ENCODE peak calls at places on chromosome 18, in nine cellular contexts. I, K, X, C, B, H, O, G and M are unnamed samples.

GRCh38 chr18:22279741-22280452 is 110.5 kb downstream of the GATA6 start:
- DNase-seq in I (no peak), K (no peak), X (no peak), C (no peak), B (no peak), H (no peak), O (no peak), G (peak), M (peak)

GRCh38 chr18:61635901-61636528 is 256.8 kb downstream of the RNF152 start:
- DNase-seq in I (no peak), K (peak), X (peak), C (peak), B (peak), H (peak), O (peak), G (peak), M (peak)

GRCh38 chr18:26157326-26157725 is 23.7 kb downstream of the PSMA8 start:
- DNase-seq in I (no peak), K (no peak), X (no peak), C (no peak), B (no peak), H (no peak), O (no peak), G (no peak), M (no peak)

GRCh38 chr18:48832961-48833700 is 117.6 kb downstream of the SMAD7 start:
- DNase-seq in I (peak), K (peak), X (peak), C (no peak), B (peak), H (no peak), O (peak), G (no peak), M (peak)

GRCh38 chr18:50410894-50411293 is 36.0 kb downstream of the SKA1 start:
- DNase-seq in I (no peak), K (no peak), X (peak), C (no peak), B (peak), H (no peak), O (no peak), G (peak), M (peak)

GRCh38 chr18:48548404-48548771 is 9.6 kb downstream of the CTIF start:
- DNase-seq in I (no peak), K (no peak), X (peak), C (no peak), B (peak), H (no peak), O (peak), G (no peak), M (peak)

GRCh38 chr18:55491606-55492005 is 96.4 kb downstream of the TCF4 start:
- DNase-seq in I (no peak), K (no peak), X (no peak), C (no peak), B (no peak), H (no peak), O (no peak), G (no peak), M (no peak)

GRCh38 chr18:59837586-59837985 is 62.2 kb upstream of the PMAIP1 start:
- DNase-seq in I (no peak), K (peak), X (peak), C (no peak), B (peak), H (peak), O (no peak), G (peak), M (peak)

GRCh38 chr18:79300382-79300781 is 95.3 kb upstream of the NFATC1 start:
- DNase-seq in I (no peak), K (no peak), X (no peak), C (no peak), B (no peak), H (no peak), O (no peak), G (no peak), M (no peak)

GRCh38 chr18:25056456-25056855 is 295.5 kb downstream of the ZNF521 start:
- DNase-seq in I (no peak), K (no peak), X (no peak), C (no peak), B (no peak), H (no peak), O (no peak), G (no peak), M (no peak)

GRCh38 chr18:26869640-26870039 is 4.1 kb upstream of the AQP4 start:
- DNase-seq in I (no peak), K (no peak), X (no peak), C (no peak), B (no peak), H (no peak), O (no peak), G (no peak), M (no peak)

GRCh38 chr18:2657788-2658458 is 2.4 kb downstream of the SMCHD1 start:
- DNase-seq in I (no peak), K (no peak), X (peak), C (no peak), B (peak), H (no peak), O (no peak), G (no peak), M (peak)

GRCh38 chr18:23844991-23845680 is 155.9 kb downstream of the LAMA3 start:
- DNase-seq in I (no peak), K (peak), X (peak), C (no peak), B (no peak), H (no peak), O (no peak), G (no peak), M (no peak)

GRCh38 chr18:76255070-76255683 is 239.9 kb downstream of the ZNF516 start:
- DNase-seq in I (no peak), K (no peak), X (no peak), C (no peak), B (no peak), H (no peak), O (no peak), G (no peak), M (peak)

GRCh38 chr18:76256897-76257500 is 238.0 kb downstream of the ZNF516 start:
- DNase-seq in I (no peak), K (peak), X (peak), C (no peak), B (peak), H (no peak), O (no peak), G (peak), M (peak)

GRCh38 chr18:76251691-76252090 is 243.4 kb downstream of the ZNF516 start:
- DNase-seq in I (no peak), K (no peak), X (no peak), C (no peak), B (no peak), H (no peak), O (no peak), G (no peak), M (no peak)

GRCh38 chr18:76258209-76258608 is 236.8 kb downstream of the ZNF516 start:
- DNase-seq in I (no peak), K (no peak), X (peak), C (no peak), B (no peak), H (no peak), O (no peak), G (no peak), M (no peak)

DNA sequence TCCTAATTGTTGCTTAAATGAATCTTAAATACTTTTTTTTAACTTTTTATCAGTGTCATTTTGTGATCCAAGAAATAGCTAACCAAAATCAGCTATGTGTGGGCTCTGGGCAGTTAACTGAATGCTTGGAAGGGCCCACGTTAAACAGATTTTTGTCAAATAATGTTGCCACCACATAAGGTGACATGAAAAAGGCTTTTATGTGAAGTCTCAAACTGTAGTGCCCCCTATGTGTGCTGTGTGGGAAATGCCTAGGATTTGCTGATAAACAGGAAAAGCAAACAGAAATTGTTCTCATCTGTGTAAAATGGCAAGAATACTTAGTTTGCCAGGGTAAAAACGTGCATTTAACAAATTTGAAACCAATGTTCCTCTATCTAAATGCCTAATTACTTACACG is 242.2 kb downstream of the ZNF516 start:
- DNase-seq in I (no peak), K (peak), X (peak), C (no peak), B (peak), H (no peak), O (no peak), G (no peak), M (peak)
- TF ChIP-seq CTCF in I (no peak), K (peak), X (peak), C (no peak), B (peak), H (peak), O (no peak), G (peak), M (peak)

GRCh38 chr18:72652990-72653593 is 109.0 kb upstream of the CBLN2 start:
- DNase-seq in I (no peak), K (peak), X (peak), C (no peak), B (no peak), H (peak), O (no peak), G (peak), M (no peak)
- TF ChIP-seq CTCF in I (no peak), K (peak), X (peak), C (no peak), B (no peak), H (no peak), O (no peak), G (peak), M (no peak)

DNA sequence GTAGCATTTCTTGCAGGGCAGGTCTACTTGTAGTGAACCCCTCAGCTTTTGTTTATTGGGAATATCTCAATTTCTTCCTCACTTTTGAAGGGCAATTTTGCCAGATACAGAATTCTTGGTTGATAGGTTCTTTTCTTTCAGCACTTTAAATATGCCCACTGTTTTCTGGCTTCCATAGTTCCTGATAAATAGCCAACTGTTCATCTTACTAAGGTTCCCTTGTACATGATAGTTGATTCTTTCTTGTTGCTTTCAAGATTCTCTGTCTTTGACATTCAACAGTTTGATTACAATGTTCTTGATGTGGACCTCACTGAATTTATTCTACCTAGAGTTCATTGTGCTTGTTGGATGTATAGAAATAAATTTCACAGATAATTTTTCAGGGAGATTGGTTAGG is 148.0 kb upstream of the MAPRE2 start:
- DNase-seq in I (no peak), K (no peak), X (no peak), C (no peak), B (no peak), H (no peak), O (no peak), G (no peak), M (no peak)
- TF ChIP-seq CTCF in I (no peak), K (no peak), X (no peak), C (no peak), B (no peak), H (no peak), O (no peak), G (no peak), M (no peak)

GRCh38 chr18:35379421-35379820 is 2.3 kb upstream of the ZNF396 start:
- DNase-seq in I (no peak), K (no peak), X (no peak), C (no peak), B (no peak), H (no peak), O (no peak), G (no peak), M (no peak)

GRCh38 chr18:35376393-35376741 is 770 bp downstream of the ZNF396 start:
- DNase-seq in I (no peak), K (peak), X (no peak), C (peak), B (no peak), H (peak), O (peak), G (no peak), M (no peak)

GRCh38 chr18:35376742-35377695 is at the start of gene ZNF396:
- DNase-seq in I (peak), K (peak), X (peak), C (peak), B (peak), H (peak), O (peak), G (peak), M (peak)

GRCh38 chr18:35383136-35383535 is 6.0 kb upstream of the ZNF396 start:
- DNase-seq in I (no peak), K (no peak), X (no peak), C (no peak), B (no peak), H (no peak), O (no peak), G (no peak), M (no peak)

DNA sequence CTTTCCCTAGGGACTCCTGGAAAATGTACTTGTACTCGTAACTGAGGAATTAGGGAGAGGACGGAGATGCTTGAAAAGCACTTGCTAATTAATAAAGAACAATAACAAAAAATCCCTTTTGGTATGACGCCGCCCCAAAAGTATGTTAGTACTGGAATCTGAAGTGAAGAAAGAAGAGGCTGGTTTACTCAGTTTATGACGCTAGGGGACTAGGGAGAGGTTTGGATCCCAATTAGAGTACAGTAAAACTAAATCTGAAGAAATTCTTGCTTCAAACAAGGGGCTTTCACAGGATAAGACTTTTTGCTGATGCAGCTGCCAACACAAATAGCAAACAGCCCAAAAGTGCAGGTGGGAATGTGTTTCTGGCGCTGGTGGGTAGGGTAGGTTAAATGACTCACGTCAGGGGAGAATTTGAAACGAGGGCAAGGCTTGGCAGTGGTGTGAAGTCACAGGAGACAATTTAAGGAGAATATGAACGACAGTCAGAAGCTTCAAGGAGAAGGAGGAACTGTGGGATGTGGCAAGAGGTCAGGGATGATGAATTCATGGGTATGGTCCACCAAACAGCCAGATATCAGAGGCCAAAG is 1.2 kb upstream of the ZNF396 start:
- DNase-seq in I (no peak), K (no peak), X (peak), C (no peak), B (no peak), H (no peak), O (no peak), G (no peak), M (peak)
- TF ChIP-seq CTCF in I (no peak), K (no peak), X (no peak), C (no peak), B (no peak), H (no peak), O (no peak), G (peak), M (no peak)

GRCh38 chr18:36412778-36413177 is 115.3 kb downstream of the FHOD3 start:
- DNase-seq in I (no peak), K (peak), X (peak), C (no peak), B (no peak), H (no peak), O (no peak), G (no peak), M (peak)
- TF ChIP-seq CTCF in I (no peak), K (peak), X (peak), C (no peak), B (peak), H (peak), O (no peak), G (peak), M (peak)

DNA sequence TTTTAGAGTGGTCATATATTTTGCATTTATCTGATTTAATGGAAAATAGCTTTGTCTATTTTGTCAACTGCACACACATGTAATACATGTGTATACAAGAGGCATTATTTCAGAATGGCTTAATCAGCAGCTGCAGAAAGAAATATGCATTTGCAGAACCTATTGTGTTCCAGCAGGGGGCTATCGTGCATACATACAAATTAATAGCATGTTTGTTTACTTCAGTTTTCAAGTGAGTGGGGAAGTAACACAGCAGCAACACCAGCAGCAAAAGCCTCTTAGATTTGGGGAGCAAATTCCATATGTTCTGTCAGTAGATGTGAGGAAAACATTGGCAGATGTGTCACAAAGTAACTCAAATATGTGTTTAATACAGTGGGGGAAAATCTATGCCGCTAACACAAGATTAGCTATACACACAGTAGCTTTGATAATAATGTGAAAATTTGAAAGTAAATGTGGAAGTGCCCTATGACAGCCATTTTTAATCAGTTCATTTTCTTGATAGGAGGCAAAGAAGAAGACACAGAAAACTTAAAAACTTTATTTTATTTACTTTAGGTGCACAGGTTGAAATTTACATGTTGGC is 218.1 kb downstream of the WDR7 start:
- DNase-seq in I (no peak), K (no peak), X (peak), C (no peak), B (peak), H (peak), O (no peak), G (peak), M (peak)
- TF ChIP-seq CTCF in I (no peak), K (peak), X (peak), C (no peak), B (peak), H (peak), O (peak), G (peak), M (peak)

GRCh38 chr18:8324343-8325065 is 284.7 kb upstream of the RAB12 start:
- DNase-seq in I (no peak), K (no peak), X (no peak), C (no peak), B (no peak), H (no peak), O (no peak), G (no peak), M (no peak)
- TF ChIP-seq CTCF in I (no peak), K (no peak), X (no peak), C (no peak), B (no peak), H (no peak), O (no peak), G (peak), M (no peak)

GRCh38 chr18:63844254-63844653 is 43.3 kb upstream of the SERPINB2 start:
- DNase-seq in I (no peak), K (no peak), X (peak), C (no peak), B (peak), H (no peak), O (no peak), G (peak), M (peak)
- TF ChIP-seq CTCF in I (no peak), K (no peak), X (peak), C (no peak), B (peak), H (peak), O (no peak), G (peak), M (peak)

DNA sequence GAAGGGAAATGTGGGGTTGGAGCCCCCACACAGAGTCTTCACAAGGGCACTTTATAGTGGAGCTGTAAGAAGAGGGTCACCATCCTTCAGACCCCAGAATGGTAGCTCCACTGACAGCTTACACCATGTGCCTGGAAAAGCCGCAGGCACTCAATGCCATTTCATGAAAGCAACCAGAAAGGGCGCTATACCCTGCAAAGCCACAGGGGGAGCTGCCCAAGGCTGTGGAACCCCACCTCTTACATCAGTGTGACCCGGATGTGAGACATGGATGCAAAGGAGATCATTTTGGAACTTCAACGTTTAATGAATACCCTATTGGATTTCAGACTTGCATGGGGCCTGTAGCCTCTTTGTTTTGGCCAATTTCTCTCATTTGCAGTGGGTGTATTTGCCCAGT is 694.7 kb downstream of the CBLN2 start:
- DNase-seq in I (no peak), K (peak), X (no peak), C (no peak), B (no peak), H (no peak), O (no peak), G (no peak), M (no peak)
- TF ChIP-seq CTCF in I (no peak), K (peak), X (no peak), C (no peak), B (no peak), H (no peak), O (no peak), G (peak), M (no peak)